ENCODE peak calls at places on chromosomes 2 and 18, in nine cellular contexts. X, D, R, L, Z, Y, N, B and T are unnamed samples.

GRCh38 chr2:35708411-35708810 is 647.2 kb upstream of the CRIM1 start:
- DNase-seq in Y (no peak), Z (no peak), N (no peak), B (no peak), R (no peak), X (no peak), L (no peak), D (no peak), T (no peak)

GRCh38 chr2:146814971-146815370 is 1029.9 kb upstream of the ACVR2A start:
- DNase-seq in N (no peak), D (no peak), X (no peak), Y (no peak), Z (no peak), R (no peak), B (no peak), L (no peak), T (no peak)

GRCh38 chr2:31555967-31556706 is 24.6 kb downstream of the SRD5A2 start:
- DNase-seq in B (no peak), R (no peak), N (no peak), X (no peak), D (no peak), Z (no peak), Y (no peak), L (no peak), T (no peak)

GRCh38 chr2:3435440-3435839 is 55.9 kb downstream of the TRAPPC12 start:
- DNase-seq in L (no peak), R (no peak), Z (no peak), Y (no peak), B (no peak), D (no peak), X (no peak), N (no peak), T (peak)

GRCh38 chr2:148721991-148722777 is 77.6 kb downstream of the EPC2 start:
- DNase-seq in D (no peak), R (no peak), Z (no peak), X (no peak), N (no peak), B (no peak), L (no peak), Y (peak), T (no peak)

GRCh38 chr2:239322414-239323086 is 78.3 kb downstream of the HDAC4 start:
- DNase-seq in D (peak), Z (no peak), L (no peak), X (no peak), N (no peak), Y (peak), B (no peak), R (no peak), T (peak)

GRCh38 chr2:12045864-12046291 is 299.4 kb downstream of the LPIN1 start:
- DNase-seq in Y (no peak), Z (no peak), B (peak), N (no peak), L (no peak), D (no peak), X (no peak), R (no peak), T (no peak)

GRCh38 chr2:166060191-166060590 is 67.6 kb downstream of the SCN1A start:
- DNase-seq in Y (no peak), N (no peak), B (no peak), L (no peak), R (no peak), D (no peak), Z (no peak), X (no peak), T (no peak)

GRCh38 chr2:174951746-174952145 is 53.4 kb downstream of the CHN1 start:
- DNase-seq in B (no peak), N (no peak), L (no peak), Z (no peak), Y (peak), X (no peak), D (no peak), R (no peak), T (no peak)

GRCh38 chr2:211468881-211469280 is 912.5 kb downstream of the CPS1 start:
- DNase-seq in Z (no peak), D (no peak), Y (no peak), N (no peak), B (no peak), R (no peak), L (peak), X (no peak), T (no peak)

GRCh38 chr2:37283207-37283606 is 41.4 kb downstream of the PRKD3 start:
- DNase-seq in R (no peak), D (no peak), Z (no peak), N (no peak), X (no peak), B (no peak), Y (peak), L (no peak), T (no peak)

GRCh38 chr2:158297120-158297519 is 159.4 kb downstream of the CCDC148 start:
- DNase-seq in R (no peak), X (no peak), Z (no peak), N (no peak), L (no peak), B (no peak), Y (no peak), D (no peak), T (no peak)

GRCh38 chr18:24270358-24270936 is 127.2 kb downstream of the OSBPL1A start:
- DNase-seq in B (no peak), N (no peak), X (no peak), Y (peak), R (no peak), L (no peak), Z (no peak), D (no peak), T (no peak)

GRCh38 chr2:113084249-113085000 is 16.7 kb downstream of the IL1F10 start:
- DNase-seq in Y (peak), B (peak), R (no peak), N (no peak), X (no peak), D (no peak), L (no peak), Z (no peak), T (peak)

GRCh38 chr2:60992985-60993392 is 24.5 kb upstream of the PEX13 start:
- DNase-seq in D (no peak), X (no peak), L (no peak), B (peak), Z (no peak), R (no peak), N (no peak), Y (no peak), T (no peak)

GRCh38 chr18:1732143-1732542 is 827.5 kb downstream of the ADCYAP1 start:
- DNase-seq in R (peak), X (no peak), B (no peak), N (no peak), D (no peak), Y (no peak), L (no peak), Z (no peak), T (no peak)

GRCh38 chr2:156986339-156986988 is 271.0 kb upstream of the GALNT5 start:
- DNase-seq in D (no peak), R (peak), Z (no peak), L (peak), Y (no peak), X (no peak), B (peak), N (no peak), T (no peak)

GRCh38 chr18:50475538-50476193 is 84.2 kb upstream of the MAPK4 start:
- DNase-seq in D (no peak), N (no peak), B (no peak), Z (no peak), R (no peak), L (no peak), Y (no peak), X (no peak), T (no peak)

GRCh38 chr18:58800582-58800981 is 64.1 kb upstream of the ZNF532 start:
- DNase-seq in R (no peak), X (no peak), N (no peak), Y (no peak), D (no peak), B (peak), L (no peak), Z (no peak), T (no peak)

GRCh38 chr18:11494093-11494492 is 115.3 kb upstream of the SLC35G4 start:
- DNase-seq in Z (no peak), D (no peak), B (no peak), X (no peak), L (no peak), R (no peak), N (no peak), Y (peak), T (no peak)

GRCh38 chr2:238203973-238204683 is 633 bp upstream of the ILKAP start:
- DNase-seq in R (no peak), N (no peak), Z (no peak), L (no peak), D (no peak), X (no peak), B (peak), Y (no peak), T (no peak)

GRCh38 chr2:169131587-169132512 is 62.5 kb downstream of the DHRS9 start:
- DNase-seq in Z (no peak), B (peak), Y (peak), X (no peak), L (peak), N (no peak), R (no peak), D (no peak), T (peak)

GRCh38 chr2:72129676-72130340 is 17.9 kb downstream of the CYP26B1 start:
- DNase-seq in Z (no peak), X (no peak), N (no peak), D (peak), B (no peak), Y (no peak), R (peak), L (no peak), T (no peak)

GRCh38 chr2:146527166-146527565 is 1317.7 kb upstream of the ACVR2A start:
- DNase-seq in X (no peak), L (no peak), R (no peak), Y (no peak), D (no peak), Z (no peak), N (no peak), B (no peak), T (no peak)

GRCh38 chr18:31217455-31217854 is 54.8 kb upstream of the DSC1 start:
- DNase-seq in B (no peak), Y (no peak), X (no peak), L (no peak), N (no peak), Z (no peak), D (no peak), R (no peak), T (no peak)

GRCh38 chr2:107001964-107002696 is 116.2 kb upstream of the ST6GAL2 start:
- DNase-seq in Y (peak), B (no peak), X (no peak), R (no peak), D (no peak), Z (no peak), N (no peak), L (no peak), T (no peak)

GRCh38 chr2:10012963-10013461 is 30.3 kb upstream of the KLF11 start:
- DNase-seq in R (no peak), Y (no peak), L (no peak), D (no peak), B (no peak), N (peak), X (no peak), Z (no peak), T (no peak)

GRCh38 chr2:174660984-174661675 is 63.5 kb upstream of the WIPF1 start:
- DNase-seq in N (no peak), D (no peak), Z (no peak), R (no peak), B (no peak), X (no peak), Y (no peak), L (no peak), T (no peak)

GRCh38 chr18:50656841-50657470 is 97.1 kb downstream of the MAPK4 start:
- DNase-seq in L (no peak), Z (no peak), Y (no peak), N (no peak), B (no peak), D (no peak), X (no peak), R (no peak), T (peak)

GRCh38 chr2:236236559-236237450 is 27.4 kb downstream of the ASB18 start:
- DNase-seq in N (no peak), Z (no peak), D (no peak), X (no peak), R (no peak), L (no peak), Y (no peak), B (no peak), T (no peak)
- H3K4me3 ChIP-seq in N (no peak), Z (no peak), D (no peak), X (no peak), R (no peak), L (no peak), Y (no peak), B (no peak), T (no peak)

GRCh38 chr2:191268596-191268995 is 23.4 kb downstream of the MYO1B start:
- DNase-seq in R (no peak), X (no peak), Z (no peak), B (no peak), D (no peak), L (no peak), Y (no peak), N (no peak), T (no peak)

GRCh38 chr2:191266201-191266600 is 21.0 kb downstream of the MYO1B start:
- DNase-seq in D (no peak), Z (no peak), L (no peak), Y (no peak), B (no peak), X (no peak), N (no peak), R (no peak), T (no peak)

GRCh38 chr2:191264647-191265079 is 19.5 kb downstream of the MYO1B start:
- DNase-seq in N (no peak), B (no peak), Z (no peak), L (no peak), Y (peak), R (no peak), D (no peak), X (no peak), T (no peak)

GRCh38 chr2:191263050-191263449 is 17.8 kb downstream of the MYO1B start:
- DNase-seq in N (no peak), L (no peak), Z (no peak), R (no peak), Y (no peak), B (no peak), D (no peak), X (no peak), T (no peak)

DNA sequence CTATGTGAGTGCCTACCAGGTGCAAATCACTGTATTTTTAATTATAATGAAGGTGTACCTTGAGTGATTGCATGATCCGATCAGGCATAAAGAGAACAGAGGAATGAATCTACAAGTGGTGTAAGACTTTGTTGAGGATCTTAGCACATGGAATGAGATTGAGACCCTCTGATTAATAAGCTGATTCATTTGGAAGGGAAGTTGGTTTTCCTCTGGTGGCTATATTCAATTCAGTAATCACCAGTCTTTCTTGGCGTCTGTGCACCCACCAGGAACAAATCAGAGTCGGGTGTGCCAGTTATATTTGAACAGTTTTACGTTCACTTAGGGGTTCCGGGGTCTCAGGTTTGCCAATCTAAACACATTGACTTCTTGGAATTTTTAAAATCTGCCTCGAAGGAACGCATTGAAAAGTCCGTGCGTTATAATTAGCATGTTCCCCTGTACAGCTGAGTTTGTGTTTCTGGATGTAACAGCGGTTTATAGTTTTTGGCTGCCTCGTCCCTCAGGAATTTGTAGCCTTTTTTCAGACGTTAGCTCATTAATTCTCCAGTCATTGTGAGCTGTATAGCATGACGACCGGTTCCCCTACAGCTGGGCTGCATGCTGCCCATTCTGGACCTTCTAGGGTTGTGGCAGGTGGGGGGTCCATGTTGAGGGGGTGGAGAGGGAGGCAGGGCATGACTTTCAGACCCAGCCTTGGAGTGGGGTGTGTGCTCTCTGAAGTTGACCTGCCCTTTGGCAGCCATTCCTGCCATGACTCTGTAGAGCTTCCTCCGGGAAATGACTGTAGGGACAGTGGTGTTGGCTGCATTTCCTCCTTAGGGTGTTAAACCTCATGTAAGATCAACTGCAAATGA is 20.3 kb downstream of the MYO1B start:
- DNase-seq in R (no peak), X (peak), D (peak), L (no peak), Z (peak), N (no peak), B (no peak), Y (peak), T (no peak)
- H3K4me3 ChIP-seq in R (no peak), X (no peak), D (no peak), L (no peak), Z (peak), N (peak), B (no peak), Y (no peak), T (no peak)

GRCh38 chr2:68193774-68194372 is 36.2 kb downstream of the PNO1 start:
- DNase-seq in R (no peak), L (no peak), Y (peak), D (no peak), N (no peak), Z (no peak), B (no peak), X (no peak), T (no peak)
- H3K4me3 ChIP-seq in R (no peak), L (no peak), Y (no peak), D (no peak), N (no peak), Z (no peak), B (no peak), X (no peak), T (no peak)

GRCh38 chr18:63098014-63098981 is 221.3 kb downstream of the BCL2 start:
- DNase-seq in R (no peak), Z (no peak), B (peak), L (no peak), D (no peak), X (no peak), N (no peak), Y (no peak), T (peak)

GRCh38 chr18:63100626-63100900 is 219.0 kb downstream of the BCL2 start:
- DNase-seq in N (no peak), R (no peak), Z (no peak), L (no peak), X (no peak), B (no peak), D (no peak), Y (no peak), T (no peak)

GRCh38 chr18:63099848-63100625 is 219.5 kb downstream of the BCL2 start:
- DNase-seq in B (no peak), L (peak), Y (no peak), X (no peak), D (peak), Z (peak), N (no peak), R (no peak), T (peak)

GRCh38 chr18:63097198-63097597 is 222.4 kb downstream of the BCL2 start:
- DNase-seq in B (no peak), Z (no peak), D (no peak), L (no peak), N (no peak), X (no peak), R (no peak), Y (no peak), T (no peak)

DNA sequence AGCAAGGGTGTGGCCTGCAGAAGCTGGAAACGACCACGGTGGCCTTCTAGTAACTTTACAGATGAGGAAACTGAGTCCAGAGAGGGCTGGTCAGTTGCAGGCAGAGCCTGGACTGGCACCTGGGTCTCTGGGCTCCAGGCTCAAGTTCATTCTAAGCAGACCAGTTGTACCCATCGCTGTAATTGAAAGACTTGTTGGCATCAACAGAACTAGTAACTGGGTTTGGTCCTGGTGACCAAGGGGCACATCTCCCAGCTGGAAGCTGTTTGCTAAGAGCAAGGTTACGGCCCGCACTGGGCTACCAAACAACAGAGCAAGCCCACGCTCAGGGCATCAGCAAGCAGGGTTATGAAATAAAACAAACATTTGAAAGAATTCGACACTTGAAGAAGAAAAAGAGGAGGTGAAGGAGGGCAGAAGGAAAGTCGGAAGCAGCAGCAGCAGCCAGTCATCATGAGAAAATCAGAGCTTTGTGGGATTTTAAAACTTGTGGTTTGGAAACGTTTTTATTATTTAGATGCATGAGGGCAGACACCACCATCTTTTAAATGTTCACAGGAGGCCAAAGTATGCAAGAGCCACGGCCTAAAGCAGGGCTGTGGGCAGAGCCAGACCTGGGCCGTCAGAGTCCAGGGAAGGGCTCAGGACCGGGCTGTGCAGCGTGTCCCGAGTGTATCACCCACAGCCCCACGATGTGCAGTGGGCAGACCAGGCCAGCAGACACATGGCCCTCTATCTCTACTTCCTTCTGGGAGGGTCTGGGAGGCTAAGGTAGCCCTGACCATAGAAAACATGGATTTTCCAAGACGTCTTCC is 220.3 kb downstream of the BCL2 start:
- DNase-seq in B (no peak), Y (no peak), D (no peak), N (no peak), L (no peak), R (no peak), Z (no peak), X (no peak), T (no peak)
- H3K4me3 ChIP-seq in B (no peak), Y (no peak), D (no peak), N (no peak), L (no peak), R (no peak), Z (no peak), X (no peak), T (peak)

DNA sequence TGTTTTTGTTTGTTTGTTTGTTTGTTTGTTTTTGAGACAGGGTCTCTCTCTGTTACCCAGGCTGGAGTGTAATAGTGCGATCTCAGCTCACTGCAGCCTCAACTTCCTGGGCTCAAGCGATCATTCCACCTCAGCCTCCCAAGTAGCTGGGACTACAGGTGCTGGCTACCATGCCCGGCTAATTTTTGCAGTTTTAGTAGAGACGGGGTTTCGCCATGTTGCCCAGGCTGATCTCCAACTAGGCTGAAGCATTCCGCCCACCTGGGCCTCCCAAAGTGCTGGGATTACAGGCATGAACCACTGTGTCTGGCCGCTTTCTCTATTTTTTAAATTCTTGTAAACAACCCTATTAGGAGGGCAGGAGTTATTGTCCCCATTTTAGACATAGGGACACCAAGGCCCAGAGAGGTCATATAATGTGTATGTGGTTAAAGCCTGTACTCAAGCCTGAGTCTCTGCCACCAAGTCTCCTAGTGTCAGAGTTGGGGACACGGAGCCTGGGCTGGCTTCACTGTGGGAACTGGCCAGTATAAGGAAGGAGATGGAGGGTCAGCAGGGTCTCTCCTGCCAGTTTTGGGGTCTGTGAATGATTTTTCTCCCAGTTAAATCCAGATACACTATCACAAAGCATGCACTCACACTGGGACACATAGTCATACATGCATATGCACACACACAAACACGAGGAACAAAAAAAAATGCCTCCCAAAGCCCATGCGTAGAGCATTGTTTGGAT is 27.5 kb upstream of the MCFD2 start:
- DNase-seq in X (no peak), L (no peak), D (no peak), N (no peak), Z (no peak), Y (no peak), R (no peak), B (peak), T (no peak)
- H3K4me3 ChIP-seq in X (no peak), L (peak), D (peak), N (peak), Z (no peak), Y (peak), R (no peak), B (peak), T (peak)